ENCODE peak calls at places on chromosomes 4 and X, in four cellular contexts. A is cardiac septum, J is coronary artery, X is naive B cell. I is an unnamed sample.

GRCh38 chr4:57132746-57133142 is 22.6 kb upstream of the IGFBP7 start:
- DNase-seq in J (no peak), X (no peak), A (no peak), I (no peak)

GRCh38 chr4:111399523-111400135 is 745.6 kb upstream of the FAM241A start:
- DNase-seq in J (no peak), A (no peak), X (no peak), I (no peak)

GRCh38 chr4:185656467-185656890 is 121.2 kb upstream of the PDLIM3 start:
- DNase-seq in X (no peak), A (no peak), J (peak), I (no peak)

GRCh38 chrX:96140796-96141195 is 543.8 kb upstream of the DIAPH2 start:
- DNase-seq in X (no peak), A (no peak), J (no peak), I (no peak)

GRCh38 chr4:2462218-2462991 is 6.5 kb upstream of the RNF4 start:
- DNase-seq in A (peak), X (peak), J (no peak), I (peak)

GRCh38 chr4:98055800-98056501 is 87.3 kb downstream of the STPG2 start:
- DNase-seq in A (no peak), J (no peak), X (no peak), I (no peak)

GRCh38 chrX:101208152-101208905 is 11.3 kb upstream of the DRP2 start:
- DNase-seq in A (no peak), J (no peak), X (no peak), I (no peak)

GRCh38 chr4:111064342-111064993 is 441.6 kb upstream of the PITX2 start:
- DNase-seq in X (no peak), J (no peak), A (no peak), I (no peak)

GRCh38 chr4:687048-687974 is 1.6 kb downstream of the SLC49A3 start:
- DNase-seq in J (peak), X (no peak), A (peak), I (no peak)

GRCh38 chrX:114582264-114582632 is 1.6 kb upstream of the HTR2C start:
- DNase-seq in J (no peak), X (no peak), A (no peak), I (no peak)

GRCh38 chrX:25536307-25536970 is 520.7 kb upstream of the ARX start:
- DNase-seq in A (no peak), J (no peak), X (no peak), I (no peak)

GRCh38 chr4:129978315-129978714 is 882.4 kb downstream of the C4orf33 start:
- DNase-seq in X (no peak), J (no peak), A (no peak), I (no peak)

GRCh38 chr4:76782837-76783236 is 115.1 kb downstream of the SOWAHB start:
- DNase-seq in X (no peak), J (no peak), A (no peak), I (no peak)

GRCh38 chrX:19687395-19687794 is 172.1 kb upstream of the MAP3K15 start:
- DNase-seq in X (no peak), A (no peak), J (no peak), I (no peak)

GRCh38 chrX:67700607-67701006 is 156.8 kb downstream of the AR start:
- DNase-seq in J (no peak), A (no peak), X (no peak), I (no peak)

GRCh38 chr4:89534356-89534755 is 226.8 kb upstream of the GPRIN3 start:
- DNase-seq in J (no peak), X (no peak), A (no peak), I (no peak)

GRCh38 chr4:113738251-113738650 is 23.3 kb downstream of the CAMK2D start:
- DNase-seq in A (no peak), J (no peak), X (no peak), I (no peak)

I was measured in GM06990.